ENCODE peak calls at places on chromosome 1, in nine cellular contexts. One of them, this sample, is unnamed.
A peak's percentile ranks its signal among the peaks of the same experiment; 100 is the strongest.

GRCh38 chr1:43234267-43234666 is 35.5 kb upstream of the TMEM125 start:
- DNase-seq in HCT116: no peak
- DNase-seq in sigmoid colon: no peak
- DNase-seq in H1: no peak
- DNase-seq in spleen: no peak
- DNase-seq in upper lobe of left lung: no peak
- DNase-seq in stomach: no peak
- DNase-seq in transverse colon: no peak
- DNase-seq in vagina: no peak
- DNase-seq in this sample: peak; percentile 35

GRCh38 chr1:12132078-12132477 is 34.7 kb upstream of the TNFRSF1B start:
- DNase-seq in HCT116: no peak
- DNase-seq in sigmoid colon: no peak
- DNase-seq in H1: no peak
- DNase-seq in spleen: peak; percentile 36
- DNase-seq in upper lobe of left lung: no peak
- DNase-seq in stomach: no peak
- DNase-seq in transverse colon: no peak
- DNase-seq in vagina: no peak
- DNase-seq in this sample: no peak

GRCh38 chr1:89607156-89607555 is 25.8 kb upstream of the LRRC8C start:
- DNase-seq in HCT116: no peak
- DNase-seq in sigmoid colon: no peak
- DNase-seq in H1: no peak
- DNase-seq in spleen: no peak
- DNase-seq in upper lobe of left lung: no peak
- DNase-seq in stomach: no peak
- DNase-seq in transverse colon: no peak
- DNase-seq in vagina: no peak
- DNase-seq in this sample: no peak

GRCh38 chr1:43781574-43781973 is 74.2 kb downstream of the ST3GAL3 start:
- DNase-seq in HCT116: no peak
- DNase-seq in sigmoid colon: no peak
- DNase-seq in H1: no peak
- DNase-seq in spleen: no peak
- DNase-seq in upper lobe of left lung: no peak
- DNase-seq in stomach: no peak
- DNase-seq in transverse colon: no peak
- DNase-seq in vagina: no peak
- DNase-seq in this sample: no peak

GRCh38 chr1:154474802-154475201 is 27.2 kb upstream of the TDRD10 start:
- DNase-seq in HCT116: peak; percentile 73
- DNase-seq in sigmoid colon: peak; percentile 81
- DNase-seq in H1: no peak
- DNase-seq in spleen: no peak
- DNase-seq in upper lobe of left lung: no peak
- DNase-seq in stomach: peak; percentile 68
- DNase-seq in transverse colon: peak; percentile 90
- DNase-seq in vagina: no peak
- DNase-seq in this sample: no peak

GRCh38 chr1:22587247-22587646 is 24.0 kb downstream of the EPHA8 start:
- DNase-seq in HCT116: no peak
- DNase-seq in sigmoid colon: no peak
- DNase-seq in H1: no peak
- DNase-seq in spleen: no peak
- DNase-seq in upper lobe of left lung: no peak
- DNase-seq in stomach: no peak
- DNase-seq in transverse colon: no peak
- DNase-seq in vagina: no peak
- DNase-seq in this sample: no peak

GRCh38 chr1:182317489-182318180 is 74.0 kb downstream of the GLUL start:
- DNase-seq in HCT116: no peak
- DNase-seq in sigmoid colon: no peak
- DNase-seq in H1: no peak
- DNase-seq in spleen: no peak
- DNase-seq in upper lobe of left lung: no peak
- DNase-seq in stomach: no peak
- DNase-seq in transverse colon: peak; percentile 13
- DNase-seq in vagina: no peak
- DNase-seq in this sample: no peak

GRCh38 chr1:23581219-23581618 is 21.9 kb upstream of the ID3 start:
- DNase-seq in HCT116: no peak
- DNase-seq in sigmoid colon: peak; percentile 72
- DNase-seq in H1: no peak
- DNase-seq in spleen: peak; percentile 77
- DNase-seq in upper lobe of left lung: peak; percentile 43
- DNase-seq in stomach: no peak
- DNase-seq in transverse colon: no peak
- DNase-seq in vagina: no peak
- DNase-seq in this sample: no peak

GRCh38 chr1:243842978-243843490 is 7.0 kb downstream of the AKT3 start:
- DNase-seq in HCT116: no peak
- DNase-seq in sigmoid colon: no peak
- DNase-seq in H1: no peak
- DNase-seq in spleen: no peak
- DNase-seq in upper lobe of left lung: no peak
- DNase-seq in stomach: no peak
- DNase-seq in transverse colon: no peak
- DNase-seq in vagina: no peak
- DNase-seq in this sample: no peak

GRCh38 chr1:63634471-63634870 is 41.3 kb downstream of the PGM1 start:
- DNase-seq in HCT116: no peak
- DNase-seq in sigmoid colon: no peak
- DNase-seq in H1: no peak
- DNase-seq in spleen: no peak
- DNase-seq in upper lobe of left lung: no peak
- DNase-seq in stomach: no peak
- DNase-seq in transverse colon: no peak
- DNase-seq in vagina: no peak
- DNase-seq in this sample: no peak

GRCh38 chr1:886760-887159 is 37.0 kb upstream of the SAMD11 start:
- DNase-seq in HCT116: no peak
- DNase-seq in sigmoid colon: no peak
- DNase-seq in H1: no peak
- DNase-seq in spleen: no peak
- DNase-seq in upper lobe of left lung: peak; percentile 43
- DNase-seq in stomach: no peak
- DNase-seq in transverse colon: no peak
- DNase-seq in vagina: no peak
- DNase-seq in this sample: no peak

GRCh38 chr1:77434972-77435371 is 153.2 kb downstream of the AK5 start:
- DNase-seq in HCT116: no peak
- DNase-seq in sigmoid colon: no peak
- DNase-seq in H1: no peak
- DNase-seq in spleen: no peak
- DNase-seq in upper lobe of left lung: no peak
- DNase-seq in stomach: no peak
- DNase-seq in transverse colon: no peak
- DNase-seq in vagina: no peak
- DNase-seq in this sample: no peak

GRCh38 chr1:77438239-77438913 is 156.6 kb downstream of the AK5 start:
- DNase-seq in HCT116: no peak
- DNase-seq in sigmoid colon: no peak
- DNase-seq in H1: no peak
- DNase-seq in spleen: no peak
- DNase-seq in upper lobe of left lung: no peak
- DNase-seq in stomach: no peak
- DNase-seq in transverse colon: no peak
- DNase-seq in vagina: no peak
- DNase-seq in this sample: no peak

GRCh38 chr1:77428068-77428467 is 146.2 kb downstream of the AK5 start:
- DNase-seq in HCT116: no peak
- DNase-seq in sigmoid colon: no peak
- DNase-seq in H1: no peak
- DNase-seq in spleen: no peak
- DNase-seq in upper lobe of left lung: no peak
- DNase-seq in stomach: no peak
- DNase-seq in transverse colon: no peak
- DNase-seq in vagina: no peak
- DNase-seq in this sample: no peak

GRCh38 chr1:77430966-77431735 is 149.3 kb downstream of the AK5 start:
- DNase-seq in HCT116: no peak
- DNase-seq in sigmoid colon: no peak
- DNase-seq in H1: no peak
- DNase-seq in spleen: no peak
- DNase-seq in upper lobe of left lung: no peak
- DNase-seq in stomach: no peak
- DNase-seq in transverse colon: no peak
- DNase-seq in vagina: no peak
- DNase-seq in this sample: no peak

DNA sequence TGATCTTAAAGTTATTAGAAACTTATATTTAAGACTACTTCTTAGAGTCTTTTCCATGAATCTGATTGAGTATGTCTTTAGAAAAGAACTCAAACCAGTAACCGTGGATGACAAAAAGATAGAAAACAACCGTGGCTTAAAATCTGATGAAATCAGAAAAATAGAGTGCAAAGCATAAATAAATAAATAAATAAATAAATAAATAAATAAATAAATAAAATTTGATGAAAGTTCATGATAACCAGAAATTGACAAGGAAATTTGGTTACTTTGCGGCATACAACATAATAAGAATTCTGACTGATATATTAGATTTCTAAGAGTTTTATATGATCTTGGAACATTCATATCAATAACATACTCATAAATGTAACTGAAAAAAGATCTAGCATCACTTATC is 152.1 kb downstream of the AK5 start:
- DNase-seq in HCT116: no peak
- DNase-seq in sigmoid colon: no peak
- DNase-seq in H1: no peak
- DNase-seq in spleen: no peak
- DNase-seq in upper lobe of left lung: no peak
- DNase-seq in stomach: no peak
- DNase-seq in transverse colon: no peak
- DNase-seq in vagina: no peak
- DNase-seq in this sample: no peak
- TF ChIP-seq POLR2AphosphoS5 in HCT116: no peak
- TF ChIP-seq POLR2AphosphoS5 in sigmoid colon: no peak
- TF ChIP-seq POLR2AphosphoS5 in H1: no peak
- TF ChIP-seq POLR2AphosphoS5 in spleen: no peak
- TF ChIP-seq POLR2AphosphoS5 in upper lobe of left lung: no peak
- TF ChIP-seq POLR2AphosphoS5 in stomach: no peak
- TF ChIP-seq POLR2AphosphoS5 in transverse colon: no peak
- TF ChIP-seq POLR2AphosphoS5 in vagina: no peak
- TF ChIP-seq POLR2AphosphoS5 in this sample: no peak

GRCh38 chr1:3307359-3307758 is 147.1 kb upstream of the ARHGEF16 start:
- DNase-seq in HCT116: no peak
- DNase-seq in sigmoid colon: no peak
- DNase-seq in H1: no peak
- DNase-seq in spleen: no peak
- DNase-seq in upper lobe of left lung: no peak
- DNase-seq in stomach: no peak
- DNase-seq in transverse colon: no peak
- DNase-seq in vagina: no peak
- DNase-seq in this sample: no peak

GRCh38 chr1:3306583-3307285 is 147.7 kb upstream of the ARHGEF16 start:
- DNase-seq in HCT116: no peak
- DNase-seq in sigmoid colon: no peak
- DNase-seq in H1: no peak
- DNase-seq in spleen: no peak
- DNase-seq in upper lobe of left lung: no peak
- DNase-seq in stomach: no peak
- DNase-seq in transverse colon: no peak
- DNase-seq in vagina: no peak
- DNase-seq in this sample: no peak

GRCh38 chr1:3305156-3305555 is 149.3 kb upstream of the ARHGEF16 start:
- DNase-seq in HCT116: no peak
- DNase-seq in sigmoid colon: no peak
- DNase-seq in H1: no peak
- DNase-seq in spleen: no peak
- DNase-seq in upper lobe of left lung: peak; percentile 65
- DNase-seq in stomach: no peak
- DNase-seq in transverse colon: no peak
- DNase-seq in vagina: no peak
- DNase-seq in this sample: no peak

GRCh38 chr1:3304692-3305091 is 149.8 kb upstream of the ARHGEF16 start:
- DNase-seq in HCT116: no peak
- DNase-seq in sigmoid colon: no peak
- DNase-seq in H1: no peak
- DNase-seq in spleen: no peak
- DNase-seq in upper lobe of left lung: peak; percentile 57
- DNase-seq in stomach: no peak
- DNase-seq in transverse colon: no peak
- DNase-seq in vagina: no peak
- DNase-seq in this sample: no peak

DNA sequence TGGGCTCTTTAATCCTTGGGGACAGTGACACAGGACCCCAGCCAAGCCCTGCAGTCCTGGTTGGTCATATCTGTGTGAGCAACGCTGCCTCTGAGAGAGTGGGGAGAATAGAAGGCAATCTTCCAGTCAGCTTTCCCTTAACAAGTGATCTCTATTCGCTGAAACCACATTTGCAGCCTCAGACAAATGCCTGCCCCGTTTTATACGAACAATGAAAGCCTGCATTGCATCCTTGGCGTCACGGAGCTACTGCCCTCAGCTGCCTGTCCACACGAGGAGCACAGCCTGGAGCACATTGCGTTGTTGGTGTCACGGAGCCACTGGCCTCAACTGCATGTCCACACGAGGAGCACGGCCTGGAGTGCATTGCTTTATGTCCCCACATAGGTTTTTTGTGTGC is 150.2 kb upstream of the ARHGEF16 start:
- DNase-seq in HCT116: no peak
- DNase-seq in sigmoid colon: no peak
- DNase-seq in H1: no peak
- DNase-seq in spleen: no peak
- DNase-seq in upper lobe of left lung: no peak
- DNase-seq in stomach: no peak
- DNase-seq in transverse colon: no peak
- DNase-seq in vagina: no peak
- DNase-seq in this sample: no peak
- H3K27me3 ChIP-seq in HCT116: no peaks in the 10 kb centered on the region
- H3K27me3 ChIP-seq in sigmoid colon: no peaks in the 10 kb centered on the region
- H3K27me3 ChIP-seq in H1: no peaks in the 10 kb centered on the region
- H3K27me3 ChIP-seq in spleen: peaks cover 13% of the 10 kb centered on the region
- H3K27me3 ChIP-seq in upper lobe of left lung: no peaks in the 10 kb centered on the region
- H3K27me3 ChIP-seq in stomach: no peaks in the 10 kb centered on the region
- H3K27me3 ChIP-seq in transverse colon: no peaks in the 10 kb centered on the region
- H3K27me3 ChIP-seq in vagina: no peaks in the 10 kb centered on the region
- H3K27me3 ChIP-seq in this sample: peaks cover 15% of the 10 kb centered on the region

DNA sequence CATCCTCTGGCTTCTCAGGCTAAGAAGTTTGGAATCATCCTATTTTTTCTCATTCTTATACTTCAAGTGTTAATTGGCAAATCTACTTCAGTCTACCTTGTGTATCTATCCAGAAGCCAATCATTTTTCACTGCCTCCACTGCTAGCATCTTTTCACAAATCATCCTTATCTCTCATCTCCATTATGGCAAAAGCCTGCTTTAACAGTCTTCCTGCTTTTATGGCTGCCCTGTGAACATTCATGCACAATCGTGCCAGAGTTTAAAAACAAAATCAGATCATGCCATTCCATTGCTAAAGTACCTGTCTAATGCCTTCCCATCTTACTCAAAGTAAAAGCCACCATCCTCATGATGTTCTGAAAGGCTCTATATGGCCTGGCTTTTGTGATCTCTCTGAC is 19.2 kb upstream of the CYP2J2 start:
- DNase-seq in HCT116: no peak
- DNase-seq in sigmoid colon: no peak
- DNase-seq in H1: no peak
- DNase-seq in spleen: no peak
- DNase-seq in upper lobe of left lung: no peak
- DNase-seq in stomach: no peak
- DNase-seq in transverse colon: no peak
- DNase-seq in vagina: no peak
- DNase-seq in this sample: no peak
- H3K9me3 ChIP-seq in HCT116: no peaks in the 10 kb centered on the region
- H3K9me3 ChIP-seq in sigmoid colon: no peaks in the 10 kb centered on the region
- H3K9me3 ChIP-seq in H1: no peaks in the 10 kb centered on the region
- H3K9me3 ChIP-seq in spleen: no peaks in the 10 kb centered on the region
- H3K9me3 ChIP-seq in upper lobe of left lung: no peaks in the 10 kb centered on the region
- H3K9me3 ChIP-seq in stomach: no peaks in the 10 kb centered on the region
- H3K9me3 ChIP-seq in transverse colon: no peaks in the 10 kb centered on the region
- H3K9me3 ChIP-seq in vagina: no peaks in the 10 kb centered on the region
- H3K9me3 ChIP-seq in this sample: no peaks in the 10 kb centered on the region

GRCh38 chr1:222928212-222928611 is 113.4 kb downstream of the DISP1 start:
- DNase-seq in HCT116: no peak
- DNase-seq in sigmoid colon: peak; percentile 75
- DNase-seq in H1: peak; percentile 73
- DNase-seq in spleen: peak; percentile 76
- DNase-seq in upper lobe of left lung: no peak
- DNase-seq in stomach: peak; percentile 73
- DNase-seq in transverse colon: peak; percentile 30
- DNase-seq in vagina: no peak
- DNase-seq in this sample: no peak
- TF ChIP-seq POLR2AphosphoS5 in HCT116: no peak
- TF ChIP-seq POLR2AphosphoS5 in sigmoid colon: no peak
- TF ChIP-seq POLR2AphosphoS5 in H1: peak; percentile 69
- TF ChIP-seq POLR2AphosphoS5 in spleen: no peak
- TF ChIP-seq POLR2AphosphoS5 in upper lobe of left lung: peak; percentile 40
- TF ChIP-seq POLR2AphosphoS5 in stomach: peak; percentile 84
- TF ChIP-seq POLR2AphosphoS5 in transverse colon: peak; percentile 9
- TF ChIP-seq POLR2AphosphoS5 in vagina: no peak
- TF ChIP-seq POLR2AphosphoS5 in this sample: no peak

This sample was measured in breast epithelium.